ENCODE peak calls at places on chromosomes 2 and 18, in ten cellular contexts. P is fibroblast of the aortic adventitia; B is GM13977; E is activated T-cell treated with anti-CD3 and anti-CD28 coated beads for 24 hours; Q is lung microvascular endothelial cell; J is pancreas; S is activated naive CD8-positive, alpha-beta T cell treated with anti-CD3 and anti-CD28 coated beads for 36 hours; X is GM04503; T is effector memory CD4-positive, alpha-beta T cell; W is coronary artery. H is an unnamed sample.

GRCh38 chr2:225025917-225026571 is 16.2 kb downstream of the DOCK10 start:
- DNase-seq in W (no peak), Q (no peak), T (no peak), E (no peak), P (peak; percentile 87), B (no peak), X (peak; percentile 55), J (no peak), S (no peak), H (no peak)

GRCh38 chr2:56768973-56769372 is 585.2 kb downstream of the CCDC85A start:
- DNase-seq in J (no peak), E (no peak), Q (no peak), T (no peak), X (no peak), P (no peak), W (no peak), S (no peak), B (no peak), H (no peak)

GRCh38 chr2:10811552-10811951 is 1.0 kb downstream of the PDIA6 start:
- DNase-seq in W (no peak), J (no peak), B (no peak), T (no peak), E (no peak), X (no peak), P (peak; percentile 25), S (no peak), Q (no peak), H (no peak)

GRCh38 chr2:218655751-218656150 is 3.7 kb downstream of the ZNF142 start:
- DNase-seq in T (no peak), B (no peak), P (no peak), W (no peak), E (no peak), Q (no peak), J (no peak), X (no peak), S (no peak), H (no peak)

GRCh38 chr2:224999784-225000183 is 42.5 kb downstream of the DOCK10 start:
- DNase-seq in S (no peak), X (no peak), E (no peak), W (no peak), J (no peak), Q (peak; percentile 58), T (no peak), B (no peak), P (peak; percentile 23), H (no peak)

GRCh38 chr18:33369711-33370449 is 70.6 kb downstream of the CCDC178 start:
- DNase-seq in P (no peak), W (no peak), B (no peak), S (no peak), E (no peak), X (no peak), T (no peak), Q (no peak), J (no peak), H (no peak)

GRCh38 chr2:11754705-11755026 is 8.2 kb downstream of the LPIN1 start:
- DNase-seq in W (no peak), B (no peak), X (no peak), Q (no peak), S (no peak), T (no peak), J (no peak), P (no peak), E (no peak), H (no peak)

GRCh38 chr18:54899500-54899899 is 59.8 kb downstream of the CCDC68 start:
- DNase-seq in P (no peak), S (no peak), T (no peak), J (no peak), X (no peak), W (no peak), E (no peak), Q (no peak), B (no peak), H (no peak)

GRCh38 chr2:67516899-67517530 is 119.9 kb downstream of the ETAA1 start:
- DNase-seq in Q (peak; percentile 39), T (no peak), E (no peak), W (no peak), P (peak; percentile 96), J (no peak), B (no peak), X (peak; percentile 51), S (no peak), H (peak; percentile 57)

GRCh38 chr18:61917870-61918269 is 25.1 kb upstream of the RNF152 start:
- DNase-seq in B (no peak), W (no peak), Q (no peak), J (no peak), T (no peak), E (no peak), P (no peak), S (no peak), X (no peak), H (no peak)

GRCh38 chr2:224638338-224638823 is 53.2 kb upstream of the CUL3 start:
- DNase-seq in S (no peak), B (peak; percentile 59), T (no peak), W (no peak), P (peak; percentile 7), E (no peak), J (no peak), X (no peak), Q (no peak), H (no peak)

GRCh38 chr2:216775043-216775453 is 79.7 kb upstream of the IGFBP5 start:
- DNase-seq in S (no peak), J (no peak), B (no peak), E (no peak), Q (peak; percentile 33), X (peak; percentile 91), T (no peak), P (peak; percentile 82), W (peak; percentile 88), H (peak; percentile 91)

GRCh38 chr2:31008571-31009114 is 129.6 kb downstream of the GALNT14 start:
- DNase-seq in T (no peak), X (no peak), W (no peak), B (no peak), P (no peak), S (no peak), J (no peak), Q (no peak), E (no peak), H (no peak)

GRCh38 chr2:42060718-42061619 is 13.1 kb downstream of the PKDCC start:
- DNase-seq in S (no peak), P (peak; percentile 78), X (no peak), B (no peak), J (no peak), Q (peak; percentile 28), W (no peak), T (no peak), E (no peak), H (no peak)

GRCh38 chr2:69566669-69567068 is 76.9 kb downstream of the AAK1 start:
- DNase-seq in X (no peak), J (no peak), E (no peak), Q (no peak), T (no peak), P (no peak), W (no peak), S (no peak), B (no peak), H (no peak)

GRCh38 chr2:163682695-163683094 is 53.1 kb downstream of the FIGN start:
- DNase-seq in T (no peak), B (no peak), J (no peak), S (no peak), W (no peak), X (no peak), P (peak; percentile 55), E (no peak), Q (peak; percentile 10), H (no peak)

GRCh38 chr2:212939777-212940531 is 211.5 kb downstream of the IKZF2 start:
- DNase-seq in P (no peak), T (no peak), W (no peak), S (no peak), E (no peak), X (no peak), Q (no peak), J (no peak), B (no peak), H (no peak)

GRCh38 chr2:181971032-181971431 is 14.6 kb upstream of the PPP1R1C start:
- DNase-seq in B (no peak), Q (no peak), J (no peak), P (no peak), X (no peak), E (no peak), T (no peak), S (no peak), W (no peak), H (no peak)

GRCh38 chr2:220034356-220035121 is 407.1 kb downstream of the SLC4A3 start:
- DNase-seq in Q (no peak), W (no peak), X (peak; percentile 36), P (peak; percentile 79), S (no peak), B (no peak), E (no peak), J (no peak), T (no peak), H (peak; percentile 34)

GRCh38 chr18:73959341-73959740 is 188.3 kb downstream of the FBXO15 start:
- DNase-seq in B (no peak), T (no peak), P (no peak), J (no peak), X (no peak), S (no peak), W (no peak), E (no peak), Q (no peak), H (no peak)

GRCh38 chr18:68472701-68473295 is 242.1 kb downstream of the TMX3 start:
- DNase-seq in X (no peak), E (no peak), S (no peak), W (no peak), T (no peak), J (no peak), B (no peak), Q (no peak), P (no peak), H (no peak)

GRCh38 chr2:164671664-164672396 is 50.5 kb upstream of the GRB14 start:
- DNase-seq in Q (no peak), S (no peak), W (no peak), X (peak; percentile 67), J (no peak), E (no peak), P (peak; percentile 12), T (no peak), B (no peak), H (peak; percentile 32)

GRCh38 chr2:127208313-127208712 is 11.8 kb downstream of the CYP27C1 start:
- DNase-seq in J (no peak), W (no peak), X (no peak), Q (no peak), E (no peak), T (no peak), S (no peak), P (no peak), B (no peak), H (no peak)

GRCh38 chr2:239238839-239239606 is 161.8 kb downstream of the HDAC4 start:
- DNase-seq in T (no peak), W (peak; percentile 58), J (no peak), P (no peak), S (no peak), E (no peak), B (no peak), X (no peak), Q (no peak), H (no peak)

GRCh38 chr18:32372381-32373061 is 98.2 kb downstream of the GAREM1 start:
- DNase-seq in X (no peak), E (no peak), S (no peak), W (no peak), J (no peak), P (peak; percentile 22), T (no peak), B (no peak), Q (no peak), H (no peak)

GRCh38 chr2:224109710-224110109 is 70.6 kb upstream of the SERPINE2 start:
- DNase-seq in W (no peak), E (no peak), X (no peak), T (no peak), S (no peak), B (no peak), P (peak; percentile 56), Q (no peak), J (no peak), H (no peak)

GRCh38 chr18:62659698-62660097 is 55.6 kb upstream of the PHLPP1 start:
- DNase-seq in P (no peak), Q (no peak), W (no peak), S (no peak), T (no peak), J (no peak), E (no peak), B (no peak), X (no peak), H (no peak)

GRCh38 chr2:204225633-204226032 is 289.1 kb downstream of the ICOS start:
- DNase-seq in Q (no peak), T (no peak), W (no peak), X (no peak), E (no peak), B (no peak), S (no peak), J (no peak), P (no peak), H (no peak)